ENCODE peak calls at places on chromosomes 4 and X, in seven cellular contexts. One of them, this sample, is unnamed.

GRCh38 chrX:69314436-69315348 is 149.4 kb upstream of the PJA1 start:
- DNase-seq in tibial artery: no peak
- DNase-seq in stimulated activated CD4-positive, alpha-beta T cell treated with anti-CD3 and anti-CD28 coated beads, Interleukin-2, amount 100 ng/mL, for 48 hours: no peak
- DNase-seq in activated T-helper 1 cell treated with Interleukin-2 at 50 U/mL for 16 hours: no peak
- DNase-seq in iPS-NIHi11: no peak
- DNase-seq in heart left ventricle: no peak
- DNase-seq in NCI-H345: peak
- DNase-seq in this sample: no peak

GRCh38 chr4:73776363-73776762 is 36.0 kb downstream of the CXCL8 start:
- DNase-seq in heart left ventricle: no peak
- DNase-seq in activated T-helper 1 cell treated with Interleukin-2 at 50 U/mL for 16 hours: no peak
- DNase-seq in NCI-H345: peak
- DNase-seq in tibial artery: peak
- DNase-seq in iPS-NIHi11: no peak
- DNase-seq in stimulated activated CD4-positive, alpha-beta T cell treated with anti-CD3 and anti-CD28 coated beads, Interleukin-2, amount 100 ng/mL, for 48 hours: no peak
- DNase-seq in this sample: no peak

GRCh38 chr4:25030283-25031076 is at the start of gene LGI2:
- DNase-seq in activated T-helper 1 cell treated with Interleukin-2 at 50 U/mL for 16 hours: no peak
- DNase-seq in tibial artery: peak
- DNase-seq in iPS-NIHi11: peak
- DNase-seq in NCI-H345: peak
- DNase-seq in stimulated activated CD4-positive, alpha-beta T cell treated with anti-CD3 and anti-CD28 coated beads, Interleukin-2, amount 100 ng/mL, for 48 hours: no peak
- DNase-seq in heart left ventricle: peak
- DNase-seq in this sample: peak

GRCh38 chr4:145735777-145736176 is 55.8 kb downstream of the C4orf51 start:
- DNase-seq in NCI-H345: no peak
- DNase-seq in tibial artery: no peak
- DNase-seq in stimulated activated CD4-positive, alpha-beta T cell treated with anti-CD3 and anti-CD28 coated beads, Interleukin-2, amount 100 ng/mL, for 48 hours: no peak
- DNase-seq in activated T-helper 1 cell treated with Interleukin-2 at 50 U/mL for 16 hours: no peak
- DNase-seq in iPS-NIHi11: no peak
- DNase-seq in heart left ventricle: no peak
- DNase-seq in this sample: no peak

GRCh38 chr4:140408974-140409373 is 18.5 kb downstream of the CLGN start:
- DNase-seq in iPS-NIHi11: no peak
- DNase-seq in stimulated activated CD4-positive, alpha-beta T cell treated with anti-CD3 and anti-CD28 coated beads, Interleukin-2, amount 100 ng/mL, for 48 hours: no peak
- DNase-seq in activated T-helper 1 cell treated with Interleukin-2 at 50 U/mL for 16 hours: no peak
- DNase-seq in tibial artery: no peak
- DNase-seq in heart left ventricle: no peak
- DNase-seq in NCI-H345: no peak
- DNase-seq in this sample: no peak

GRCh38 chr4:3511187-3511586 is 21.0 kb downstream of the LRPAP1 start:
- DNase-seq in iPS-NIHi11: no peak
- DNase-seq in stimulated activated CD4-positive, alpha-beta T cell treated with anti-CD3 and anti-CD28 coated beads, Interleukin-2, amount 100 ng/mL, for 48 hours: no peak
- DNase-seq in heart left ventricle: no peak
- DNase-seq in activated T-helper 1 cell treated with Interleukin-2 at 50 U/mL for 16 hours: no peak
- DNase-seq in tibial artery: no peak
- DNase-seq in NCI-H345: no peak
- DNase-seq in this sample: no peak

GRCh38 chrX:9899640-9900075 is 67.5 kb upstream of the CLDN34 start:
- DNase-seq in iPS-NIHi11: no peak
- DNase-seq in activated T-helper 1 cell treated with Interleukin-2 at 50 U/mL for 16 hours: no peak
- DNase-seq in tibial artery: no peak
- DNase-seq in stimulated activated CD4-positive, alpha-beta T cell treated with anti-CD3 and anti-CD28 coated beads, Interleukin-2, amount 100 ng/mL, for 48 hours: no peak
- DNase-seq in heart left ventricle: no peak
- DNase-seq in NCI-H345: no peak
- DNase-seq in this sample: no peak

GRCh38 chr4:168537556-168537955 is 40.7 kb downstream of the PALLD start:
- DNase-seq in activated T-helper 1 cell treated with Interleukin-2 at 50 U/mL for 16 hours: no peak
- DNase-seq in heart left ventricle: no peak
- DNase-seq in tibial artery: no peak
- DNase-seq in iPS-NIHi11: no peak
- DNase-seq in stimulated activated CD4-positive, alpha-beta T cell treated with anti-CD3 and anti-CD28 coated beads, Interleukin-2, amount 100 ng/mL, for 48 hours: no peak
- DNase-seq in NCI-H345: no peak
- DNase-seq in this sample: no peak

GRCh38 chrX:46318551-46318950 is 226.7 kb downstream of the ZNF674 start:
- DNase-seq in stimulated activated CD4-positive, alpha-beta T cell treated with anti-CD3 and anti-CD28 coated beads, Interleukin-2, amount 100 ng/mL, for 48 hours: no peak
- DNase-seq in iPS-NIHi11: no peak
- DNase-seq in heart left ventricle: no peak
- DNase-seq in NCI-H345: no peak
- DNase-seq in activated T-helper 1 cell treated with Interleukin-2 at 50 U/mL for 16 hours: no peak
- DNase-seq in tibial artery: no peak
- DNase-seq in this sample: no peak

GRCh38 chr4:7939377-7940108 is at the start of gene AFAP1:
- DNase-seq in stimulated activated CD4-positive, alpha-beta T cell treated with anti-CD3 and anti-CD28 coated beads, Interleukin-2, amount 100 ng/mL, for 48 hours: peak
- DNase-seq in tibial artery: peak
- DNase-seq in heart left ventricle: peak
- DNase-seq in iPS-NIHi11: peak
- DNase-seq in NCI-H345: peak
- DNase-seq in activated T-helper 1 cell treated with Interleukin-2 at 50 U/mL for 16 hours: peak
- DNase-seq in this sample: peak

GRCh38 chr4:102627831-102628523 is 126.8 kb downstream of the NFKB1 start:
- DNase-seq in activated T-helper 1 cell treated with Interleukin-2 at 50 U/mL for 16 hours: no peak
- DNase-seq in stimulated activated CD4-positive, alpha-beta T cell treated with anti-CD3 and anti-CD28 coated beads, Interleukin-2, amount 100 ng/mL, for 48 hours: no peak
- DNase-seq in tibial artery: no peak
- DNase-seq in NCI-H345: no peak
- DNase-seq in heart left ventricle: no peak
- DNase-seq in iPS-NIHi11: no peak
- DNase-seq in this sample: no peak

GRCh38 chr4:108700358-108700757 is 50.0 kb downstream of the OSTC start:
- DNase-seq in heart left ventricle: no peak
- DNase-seq in NCI-H345: no peak
- DNase-seq in iPS-NIHi11: no peak
- DNase-seq in tibial artery: no peak
- DNase-seq in stimulated activated CD4-positive, alpha-beta T cell treated with anti-CD3 and anti-CD28 coated beads, Interleukin-2, amount 100 ng/mL, for 48 hours: no peak
- DNase-seq in activated T-helper 1 cell treated with Interleukin-2 at 50 U/mL for 16 hours: no peak
- DNase-seq in this sample: no peak

GRCh38 chr4:1720163-1720983 is 750 bp downstream of the TMEM129 start:
- DNase-seq in tibial artery: peak
- DNase-seq in activated T-helper 1 cell treated with Interleukin-2 at 50 U/mL for 16 hours: no peak
- DNase-seq in iPS-NIHi11: peak
- DNase-seq in heart left ventricle: peak
- DNase-seq in NCI-H345: no peak
- DNase-seq in stimulated activated CD4-positive, alpha-beta T cell treated with anti-CD3 and anti-CD28 coated beads, Interleukin-2, amount 100 ng/mL, for 48 hours: peak
- DNase-seq in this sample: peak

GRCh38 chr4:72887152-72887551 is 182.4 kb downstream of the COX18 start:
- DNase-seq in heart left ventricle: no peak
- DNase-seq in activated T-helper 1 cell treated with Interleukin-2 at 50 U/mL for 16 hours: no peak
- DNase-seq in NCI-H345: no peak
- DNase-seq in stimulated activated CD4-positive, alpha-beta T cell treated with anti-CD3 and anti-CD28 coated beads, Interleukin-2, amount 100 ng/mL, for 48 hours: no peak
- DNase-seq in tibial artery: no peak
- DNase-seq in iPS-NIHi11: no peak
- DNase-seq in this sample: no peak

GRCh38 chrX:24360272-24360671 is at the start of gene SUPT20HL1:
- DNase-seq in tibial artery: no peak
- DNase-seq in stimulated activated CD4-positive, alpha-beta T cell treated with anti-CD3 and anti-CD28 coated beads, Interleukin-2, amount 100 ng/mL, for 48 hours: no peak
- DNase-seq in iPS-NIHi11: no peak
- DNase-seq in activated T-helper 1 cell treated with Interleukin-2 at 50 U/mL for 16 hours: no peak
- DNase-seq in NCI-H345: no peak
- DNase-seq in heart left ventricle: no peak
- DNase-seq in this sample: no peak